ENCODE peak calls at places on chromosome 16, in ten cellular contexts. G is A673; A is heart right ventricle; I is adrenal gland; Q is endodermal cell; S is CD4-positive, alpha-beta T cell; N is keratinocyte; R is tibial nerve; P is cardiac muscle cell; X is body of pancreas. K is an unnamed sample. For H3K9me3, the result is how much of the 10 kb centered on the place peaks cover.

GRCh38 chr16:6573577-6573976 is 759.1 kb upstream of the RBFOX1 start:
- DNase-seq in A (peak), G (peak), I (no peak), S (no peak), P (no peak), R (no peak), Q (peak), N (no peak), X (no peak), K (no peak)

GRCh38 chr16:27231692-27232060 is 28.4 kb downstream of the KDM8 start:
- DNase-seq in N (no peak), I (no peak), P (no peak), A (no peak), X (no peak), G (no peak), R (no peak), Q (no peak), S (no peak), K (no peak)

GRCh38 chr16:31083981-31084380 is 4.8 kb downstream of the PRSS53 start:
- DNase-seq in S (no peak), N (no peak), X (no peak), R (no peak), Q (no peak), G (no peak), P (no peak), I (no peak), A (no peak), K (no peak)

GRCh38 chr16:82091225-82091624 is 56.2 kb downstream of the HSD17B2 start:
- DNase-seq in S (no peak), Q (no peak), P (peak), G (no peak), N (no peak), R (no peak), A (no peak), I (no peak), X (no peak), K (no peak)

GRCh38 chr16:17470002-17470870 is 524 bp downstream of the XYLT1 start:
- DNase-seq in X (peak), G (no peak), R (no peak), Q (peak), I (no peak), N (no peak), S (no peak), A (no peak), P (no peak), K (peak)

GRCh38 chr16:85644093-85644712 is 31.1 kb downstream of the GSE1 start:
- DNase-seq in G (no peak), N (no peak), I (no peak), S (no peak), A (no peak), P (no peak), Q (no peak), R (no peak), X (no peak), K (no peak)

GRCh38 chr16:65884018-65884417 is 482.5 kb upstream of the CDH5 start:
- DNase-seq in G (peak), I (no peak), N (peak), Q (no peak), A (no peak), P (no peak), R (no peak), X (no peak), S (no peak), K (peak)

GRCh38 chr16:29943846-29944669 is 17.8 kb upstream of the TMEM219 start:
- DNase-seq in I (peak), P (peak), G (peak), S (no peak), R (no peak), X (peak), N (peak), Q (peak), A (no peak), K (peak)

GRCh38 chr16:14249291-14250032 is 178.3 kb downstream of the MRTFB start:
- DNase-seq in A (no peak), Q (peak), R (peak), G (peak), I (peak), P (peak), N (no peak), X (peak), S (peak), K (peak)

GRCh38 chr16:66894948-66895696 is 14.8 kb downstream of the PDP2 start:
- DNase-seq in P (peak), X (peak), Q (peak), I (peak), N (no peak), S (peak), R (peak), A (peak), G (peak), K (peak)

GRCh38 chr16:11675561-11676511 is 7.6 kb downstream of the SNN start:
- DNase-seq in S (no peak), P (no peak), A (peak), R (no peak), G (no peak), X (peak), N (no peak), Q (peak), I (peak), K (peak)

GRCh38 chr16:81443688-81444447 is 740 bp upstream of the CMIP start:
- DNase-seq in N (no peak), S (no peak), Q (peak), P (no peak), I (no peak), R (no peak), G (no peak), X (peak), A (peak), K (no peak)

GRCh38 chr16:11915644-11916523 is at the start of gene GSPT1:
- DNase-seq in A (peak), Q (peak), S (peak), P (peak), G (peak), N (peak), X (peak), R (peak), I (peak), K (peak)

GRCh38 chr16:67842509-67843342 is 606 bp downstream of the THAP11 start:
- DNase-seq in S (peak), A (peak), N (no peak), G (peak), Q (peak), X (peak), P (peak), R (no peak), I (peak), K (no peak)

GRCh38 chr16:17367932-17368331 is 102.8 kb downstream of the XYLT1 start:
- DNase-seq in Q (peak), G (peak), A (no peak), N (no peak), S (no peak), R (no peak), I (peak), X (peak), P (peak), K (no peak)

GRCh38 chr16:35152067-35152627 is 1692.7 kb downstream of the TP53TG3F start:
- DNase-seq in R (no peak), Q (no peak), P (no peak), X (no peak), N (no peak), G (no peak), A (no peak), S (no peak), I (no peak), K (no peak)
- H3K9me3 ChIP-seq in R (half or more), Q (half or more), P (under half), X (under half), N (under half), G (half or more), A (under half), S (under half), I (under half), K (under half)

DNA sequence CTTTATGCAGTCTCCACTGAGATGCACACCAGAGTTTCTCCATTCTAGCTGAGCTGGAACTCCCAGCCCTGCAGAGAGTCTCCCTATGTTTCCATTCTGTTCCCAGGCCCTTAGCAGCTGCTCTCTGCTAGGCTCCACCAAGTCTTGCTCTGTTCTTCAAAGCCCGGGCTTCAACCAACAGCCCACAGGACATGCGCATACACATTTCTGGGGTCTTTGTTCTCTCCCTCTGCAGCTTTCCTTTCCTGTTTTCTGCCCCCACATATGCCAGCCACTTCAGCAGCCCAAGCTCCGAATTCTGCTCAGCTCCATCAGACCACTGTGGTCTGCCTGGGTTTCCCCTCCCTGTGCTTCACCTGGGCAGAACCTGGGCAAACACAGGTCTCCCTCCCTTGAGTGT is 205.9 kb downstream of the CBLN1 start:
- DNase-seq in X (no peak), N (no peak), Q (no peak), S (no peak), G (no peak), P (no peak), A (no peak), I (no peak), R (no peak), K (no peak)
- H3K9me3 ChIP-seq in X (under half), N (under half), Q (under half), S (under half), G (under half), P (under half), A (under half), I (under half), R (under half), K (under half)

DNA sequence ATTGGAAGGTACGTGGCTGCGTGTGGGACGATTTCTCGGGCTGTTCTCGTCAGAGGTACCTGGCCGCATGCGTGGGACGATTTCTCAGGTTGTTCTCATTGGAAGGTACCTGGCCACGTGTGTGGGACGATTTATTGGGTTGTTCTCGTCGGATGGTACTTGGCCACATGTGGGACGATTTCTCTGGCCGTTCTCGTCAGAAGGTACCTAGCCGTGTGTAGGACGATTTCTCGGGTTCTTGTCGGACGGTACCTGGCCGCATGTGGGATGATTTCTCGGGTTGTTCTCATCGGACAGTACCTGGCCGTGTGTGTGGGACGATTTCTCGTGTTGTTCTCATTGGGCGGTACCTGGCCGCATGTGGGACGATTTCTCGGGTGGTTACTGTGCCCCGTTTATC is 50.1 kb upstream of the GNG13 start:
- DNase-seq in R (no peak), A (no peak), Q (no peak), S (no peak), G (no peak), X (no peak), P (no peak), N (no peak), I (no peak), K (no peak)
- H3K9me3 ChIP-seq in R (under half), A (under half), Q (under half), S (under half), G (under half), X (under half), P (under half), N (under half), I (under half), K (under half)

GRCh38 chr16:48617104-48617503 is 7.1 kb upstream of the N4BP1 start:
- DNase-seq in Q (no peak), N (no peak), R (no peak), A (no peak), P (peak), X (no peak), S (no peak), I (no peak), G (no peak), K (no peak)
- H3K9me3 ChIP-seq in Q (under half), N (under half), R (under half), A (under half), P (under half), X (under half), S (under half), I (under half), G (under half), K (under half)

DNA sequence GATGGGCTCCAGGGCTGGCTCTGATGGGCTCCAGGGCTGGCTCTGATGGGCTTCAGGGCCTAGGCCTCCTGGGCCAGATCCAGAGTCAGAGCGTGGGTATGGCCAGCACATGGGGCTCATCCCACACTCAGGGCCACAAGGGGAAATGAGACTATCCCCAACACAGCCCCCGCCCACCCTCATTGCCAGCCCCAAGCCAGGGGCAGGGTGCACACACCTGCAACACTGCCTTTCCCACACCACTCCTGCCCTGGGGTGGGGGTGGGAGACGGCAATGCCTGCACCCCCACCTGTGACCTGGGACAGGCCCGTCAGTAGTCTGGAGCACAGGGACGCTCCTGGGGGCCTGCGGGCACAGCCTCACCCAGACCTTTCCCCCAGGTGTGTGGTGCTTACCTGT is 14.3 kb upstream of the ATP6V0C start:
- DNase-seq in S (no peak), Q (no peak), N (no peak), P (no peak), I (no peak), X (peak), R (no peak), G (no peak), A (no peak), K (no peak)
- H3K9me3 ChIP-seq in S (under half), Q (under half), N (under half), P (under half), I (under half), X (under half), R (under half), G (under half), A (under half), K (under half)

DNA sequence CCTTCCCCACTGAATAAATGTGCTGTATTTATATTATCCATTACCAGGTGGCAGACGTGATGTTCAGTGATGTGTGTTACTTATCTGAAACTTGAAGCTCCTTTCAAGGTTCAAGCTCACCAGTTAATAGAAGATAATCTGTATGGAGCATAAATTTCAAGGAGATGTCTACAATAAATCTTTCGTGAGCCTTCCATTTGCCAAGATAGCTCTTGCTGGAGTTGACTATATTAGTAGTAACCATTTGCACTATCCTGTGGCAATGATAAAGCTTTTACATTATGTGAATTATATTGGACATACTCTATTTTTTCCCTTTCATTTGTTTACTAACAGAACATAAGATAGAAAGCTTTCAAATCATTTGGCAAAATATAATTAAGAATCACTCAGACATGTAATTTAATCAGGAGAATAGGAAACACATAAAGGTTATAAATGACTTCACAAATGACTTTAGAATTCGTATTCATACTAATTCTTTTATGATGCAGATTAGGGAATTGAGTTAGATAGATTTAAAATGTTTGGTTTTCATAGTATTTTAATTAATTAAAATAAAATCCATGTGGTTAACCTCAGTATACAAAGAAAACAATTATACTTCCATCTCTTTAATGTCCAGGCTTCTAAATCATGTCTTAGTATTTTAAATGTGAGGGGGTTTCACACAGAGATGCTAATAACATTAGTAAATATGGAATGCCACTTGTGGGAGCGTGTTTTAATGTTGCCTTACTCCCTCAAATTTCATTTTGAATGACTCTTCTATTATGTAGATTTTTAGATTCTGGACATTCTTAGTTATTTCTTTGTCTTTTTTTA is 664.4 kb upstream of the CDH8 start:
- DNase-seq in A (no peak), R (no peak), X (no peak), P (no peak), N (no peak), I (no peak), G (no peak), S (no peak), Q (no peak), K (no peak)
- H3K9me3 ChIP-seq in A (under half), R (under half), X (under half), P (under half), N (under half), I (under half), G (under half), S (under half), Q (under half), K (under half)